ENCODE peak calls at places on chromosomes 16 and 17, in four cellular contexts. Q is CD4-positive, alpha-beta memory T cell; N is tibial artery; B is bronchial epithelial cell. F is an unnamed sample.

GRCh38 chr16:57143125-57143965 is 42.5 kb downstream of the PSME3IP1 start:
- DNase-seq in Q (no peak), N (no peak), B (no peak), F (no peak)

GRCh38 chr17:50737118-50737698 is 17.8 kb downstream of the LUC7L3 start:
- DNase-seq in Q (no peak), N (no peak), B (no peak), F (no peak)

GRCh38 chr17:37039269-37039668 is 90.5 kb downstream of the AATF start:
- DNase-seq in Q (no peak), N (no peak), B (no peak), F (no peak)

GRCh38 chr16:56259425-56259779 is 68.1 kb downstream of the GNAO1 start:
- DNase-seq in Q (no peak), N (no peak), B (no peak), F (no peak)

GRCh38 chr17:35898283-35899070 is 18.3 kb upstream of the CCL5 start:
- DNase-seq in Q (no peak), N (no peak), B (peak), F (peak)

GRCh38 chr17:78144736-78145641 is 1.2 kb upstream of the C17orf99 start:
- DNase-seq in Q (no peak), N (no peak), B (no peak), F (no peak)

GRCh38 chr17:38749222-38750043 is 1.3 kb upstream of the PCGF2 start:
- DNase-seq in Q (peak), N (peak), B (no peak), F (no peak)

GRCh38 chr17:72527819-72528218 is 407.0 kb downstream of the SOX9 start:
- DNase-seq in Q (no peak), N (no peak), B (no peak), F (no peak)

GRCh38 chr17:9904277-9905077 is 594 bp downstream of the RCVRN start:
- DNase-seq in Q (no peak), N (no peak), B (no peak), F (no peak)

GRCh38 chr16:70481929-70482536 is 27.6 kb downstream of the FCSK start:
- DNase-seq in Q (no peak), N (no peak), B (peak), F (no peak)

GRCh38 chr16:54934536-54935410 is 4.1 kb downstream of the IRX5 start:
- DNase-seq in Q (no peak), N (no peak), B (peak), F (no peak)

GRCh38 chr17:65547253-65547670 is 14.2 kb downstream of the AXIN2 start:
- DNase-seq in Q (no peak), N (no peak), B (no peak), F (no peak)

GRCh38 chr16:1137604-1138003 is 15.3 kb upstream of the CACNA1H start:
- DNase-seq in Q (no peak), N (no peak), B (no peak), F (no peak)

GRCh38 chr16:80174416-80174815 is 366.4 kb upstream of the DYNLRB2 start:
- DNase-seq in Q (no peak), N (no peak), B (peak), F (no peak)

GRCh38 chr16:69762843-69763556 is 868 bp downstream of the WWP2 start:
- DNase-seq in Q (peak), N (no peak), B (peak), F (no peak)

GRCh38 chr16:53741546-53741945 is 37.6 kb downstream of the FTO start:
- DNase-seq in Q (no peak), N (no peak), B (peak), F (no peak)

GRCh38 chr17:10032142-10032541 is 127.1 kb upstream of the RCVRN start:
- DNase-seq in Q (no peak), N (no peak), B (no peak), F (no peak)

GRCh38 chr17:6254036-6254435 is 180.9 kb downstream of the AIPL1 start:
- DNase-seq in Q (no peak), N (no peak), B (peak), F (no peak)

GRCh38 chr17:77233127-77233526 is 92.4 kb downstream of the SEC14L1 start:
- DNase-seq in Q (no peak), N (no peak), B (no peak), F (no peak)

GRCh38 chr17:42075789-42076188 is 22.5 kb downstream of the ZNF385C start:
- DNase-seq in Q (no peak), N (no peak), B (no peak), F (no peak)

GRCh38 chr17:49523196-49523595 is 28.1 kb downstream of the NGFR start:
- DNase-seq in Q (no peak), N (no peak), B (no peak), F (no peak)

GRCh38 chr16:49112754-49113153 is 168.9 kb downstream of the CBLN1 start:
- DNase-seq in Q (no peak), N (no peak), B (no peak), F (no peak)

GRCh38 chr17:40112718-40113109 is 9.1 kb upstream of the MSL1 start:
- DNase-seq in Q (no peak), N (peak), B (no peak), F (no peak)

GRCh38 chr16:84239910-84240309 is at the start of gene KCNG4:
- DNase-seq in Q (no peak), N (no peak), B (no peak), F (no peak)

GRCh38 chr17:66304304-66305174 is 2.1 kb downstream of the PRKCA start:
- DNase-seq in Q (no peak), N (no peak), B (no peak), F (peak)

GRCh38 chr17:82245144-82246039 is 16.6 kb downstream of the SLC16A3 start:
- DNase-seq in Q (no peak), N (no peak), B (peak), F (no peak)

GRCh38 chr16:24610421-24610765 is 71.0 kb downstream of the RBBP6 start:
- DNase-seq in Q (no peak), N (no peak), B (peak), F (no peak)

GRCh38 chr17:1042486-1042885 is 45.6 kb downstream of the TIMM22 start:
- DNase-seq in Q (no peak), N (no peak), B (no peak), F (no peak)

GRCh38 chr16:68704232-68704867 is 32.7 kb upstream of the CDH1 start:
- DNase-seq in Q (peak), N (peak), B (peak), F (peak)

GRCh38 chr16:85733839-85734170 is 17.1 kb downstream of the C16orf74 start:
- DNase-seq in Q (no peak), N (no peak), B (no peak), F (no peak)

GRCh38 chr17:1229354-1229890 is 40.8 kb upstream of the BHLHA9 start:
- DNase-seq in Q (peak), N (peak), B (no peak), F (no peak)

GRCh38 chr16:81284995-81285600 is 29.7 kb upstream of the GAN start:
- DNase-seq in Q (no peak), N (no peak), B (no peak), F (no peak)

GRCh38 chr17:39227364-39227919 is 1.7 kb upstream of the STAC2 start:
- DNase-seq in Q (no peak), N (no peak), B (no peak), F (no peak)

DNA sequence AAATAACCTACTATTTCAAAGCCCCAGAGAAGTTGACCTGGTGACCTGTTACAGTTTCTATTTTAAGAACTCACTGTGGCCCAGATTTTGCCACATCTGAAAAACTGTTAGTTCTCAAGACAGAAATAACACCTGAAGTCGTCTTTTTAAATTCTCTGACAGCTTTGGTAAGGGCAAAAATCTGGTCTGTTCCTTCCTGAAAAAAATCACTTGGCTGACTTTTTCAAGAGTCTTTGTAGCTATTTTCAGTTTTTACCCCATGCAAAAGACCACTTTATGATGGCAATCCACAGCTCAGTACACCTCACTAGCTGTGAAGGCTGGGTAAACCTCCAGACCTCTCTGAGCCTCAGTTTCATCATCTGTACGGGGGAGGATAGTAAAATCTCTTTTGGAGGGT is 60.7 kb upstream of the SREBF1 start:
- DNase-seq in Q (no peak), N (no peak), B (no peak), F (no peak)
- H3K4me3 ChIP-seq in Q (no peak), N (no peak), B (no peak), F (no peak)

DNA sequence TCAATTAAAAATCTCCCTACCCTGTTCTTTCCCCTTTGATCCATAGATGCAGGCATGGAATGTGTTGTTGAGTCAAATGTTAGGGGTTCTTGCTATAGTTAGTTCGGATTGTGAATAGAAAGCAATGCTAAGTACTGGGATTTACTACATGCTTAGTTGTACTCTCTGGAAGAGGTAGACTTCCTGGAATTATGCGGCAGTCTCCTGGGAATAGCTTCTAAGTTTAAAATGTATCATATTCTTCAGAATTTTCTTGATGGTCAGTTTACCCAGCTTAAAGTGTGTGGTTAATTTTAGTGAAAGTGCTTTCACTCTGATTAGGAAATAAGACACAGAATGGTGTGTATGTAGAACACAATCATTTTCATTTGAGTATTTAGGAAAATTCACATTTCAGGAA is 3.5 kb downstream of the CLTC start:
- DNase-seq in Q (no peak), N (no peak), B (no peak), F (no peak)
- H3K4me3 ChIP-seq in Q (no peak), N (no peak), B (no peak), F (no peak)

GRCh38 chr16:67526149-67526732 is 2.4 kb upstream of the RIPOR1 start:
- DNase-seq in Q (no peak), N (no peak), B (peak), F (no peak)

GRCh38 chr16:67530013-67530939 is 1.6 kb downstream of the RIPOR1 start:
- DNase-seq in Q (no peak), N (peak), B (no peak), F (no peak)

GRCh38 chr16:67528870-67529638 is 425 bp downstream of the RIPOR1 start:
- DNase-seq in Q (no peak), N (no peak), B (no peak), F (no peak)

GRCh38 chr16:67529639-67530012 is 997 bp downstream of the RIPOR1 start:
- DNase-seq in Q (no peak), N (no peak), B (no peak), F (no peak)

GRCh38 chr16:67528222-67528869 is at the start of gene RIPOR1:
- DNase-seq in Q (no peak), N (no peak), B (no peak), F (no peak)
- H3K4me3 ChIP-seq in Q (peak), N (peak), B (peak), F (peak)

GRCh38 chr17:12927001-12927400 is 90.8 kb downstream of the ELAC2 start:
- DNase-seq in Q (no peak), N (no peak), B (no peak), F (no peak)
- H3K4me3 ChIP-seq in Q (no peak), N (no peak), B (no peak), F (no peak)

DNA sequence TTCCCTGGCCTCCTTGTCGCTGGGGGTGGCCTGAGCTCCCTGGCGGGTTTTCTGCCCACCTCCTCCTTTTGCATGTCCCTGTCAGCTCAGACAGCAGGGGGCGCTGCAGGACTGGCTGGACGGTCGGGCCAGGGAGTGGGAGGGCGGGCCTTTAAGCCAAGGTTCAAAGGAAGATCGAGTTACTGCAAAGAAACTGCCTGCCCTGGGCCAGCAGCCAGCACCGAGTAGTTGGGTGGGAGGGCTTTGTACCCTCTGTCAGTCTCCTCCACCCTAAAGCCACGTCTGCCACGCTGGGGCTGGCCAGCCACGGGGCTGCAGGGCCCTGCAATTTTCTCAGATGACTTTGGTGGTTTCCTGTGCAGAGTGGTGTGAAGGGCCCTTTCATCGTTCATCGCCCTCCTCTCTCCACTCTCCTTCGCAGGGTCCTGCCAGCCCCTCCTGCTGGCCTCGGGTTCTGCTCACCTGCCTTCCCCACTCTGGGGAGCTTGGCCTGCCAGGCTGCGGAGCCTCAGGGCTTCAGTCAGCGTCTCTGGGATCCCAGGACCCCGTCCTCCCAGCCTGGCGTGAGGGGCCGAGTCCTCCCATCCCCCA is 12.3 kb downstream of the GPR142 start:
- DNase-seq in Q (peak), N (peak), B (peak), F (peak)
- H3K4me3 ChIP-seq in Q (no peak), N (peak), B (no peak), F (peak)

F was measured in Jurkat, Clone E6-1.